ENCODE peak calls at places on chromosome 6, in four cellular contexts. One of them, this sample, is unnamed.

GRCh38 chr6:68343901-68344300 is 291.2 kb upstream of the ADGRB3 start:
- DNase-seq in A549: peak
- DNase-seq in uterus: no peak
- DNase-seq in transverse colon: no peak
- DNase-seq in this sample: no peak

GRCh38 chr6:81769834-81770233 is 17.4 kb upstream of the TENT5A start:
- DNase-seq in A549: no peak
- DNase-seq in transverse colon: no peak
- DNase-seq in uterus: no peak
- DNase-seq in this sample: no peak

GRCh38 chr6:1554881-1555569 is 54.7 kb upstream of the FOXC1 start:
- DNase-seq in uterus: peak
- DNase-seq in transverse colon: peak
- DNase-seq in A549: peak
- DNase-seq in this sample: no peak

GRCh38 chr6:159941286-159942113 is 27.4 kb upstream of the IGF2R start:
- DNase-seq in uterus: no peak
- DNase-seq in transverse colon: no peak
- DNase-seq in A549: peak
- DNase-seq in this sample: no peak

GRCh38 chr6:39453236-39453635 is 130.7 kb upstream of the KCNK16 start:
- DNase-seq in transverse colon: no peak
- DNase-seq in A549: no peak
- DNase-seq in uterus: no peak
- DNase-seq in this sample: no peak

GRCh38 chr6:85551264-85551663 is 42.4 kb downstream of the SNX14 start:
- DNase-seq in uterus: no peak
- DNase-seq in A549: peak
- DNase-seq in transverse colon: no peak
- DNase-seq in this sample: no peak

GRCh38 chr6:21102624-21103023 is 490.9 kb upstream of the SOX4 start:
- DNase-seq in A549: no peak
- DNase-seq in uterus: no peak
- DNase-seq in transverse colon: no peak
- DNase-seq in this sample: no peak

GRCh38 chr6:89605861-89606260 is 32.7 kb downstream of the LYRM2 start:
- DNase-seq in transverse colon: no peak
- DNase-seq in A549: no peak
- DNase-seq in uterus: no peak
- DNase-seq in this sample: no peak

GRCh38 chr6:159212026-159212425 is 42.8 kb downstream of the FNDC1 start:
- DNase-seq in uterus: no peak
- DNase-seq in transverse colon: no peak
- DNase-seq in A549: no peak
- DNase-seq in this sample: no peak

GRCh38 chr6:46102123-46102522 is 27.7 kb upstream of the ENPP4 start:
- DNase-seq in transverse colon: no peak
- DNase-seq in A549: no peak
- DNase-seq in uterus: no peak
- DNase-seq in this sample: no peak

GRCh38 chr6:158377866-158378265 is 65.6 kb downstream of the TULP4 start:
- DNase-seq in transverse colon: no peak
- DNase-seq in A549: no peak
- DNase-seq in uterus: no peak
- DNase-seq in this sample: no peak

GRCh38 chr6:6366778-6367177 is 46.3 kb upstream of the F13A1 start:
- DNase-seq in transverse colon: no peak
- DNase-seq in A549: no peak
- DNase-seq in uterus: no peak
- DNase-seq in this sample: no peak

GRCh38 chr6:38876470-38876869 is 161.4 kb downstream of the DNAH8 start:
- DNase-seq in uterus: no peak
- DNase-seq in transverse colon: peak
- DNase-seq in A549: no peak
- DNase-seq in this sample: no peak

GRCh38 chr6:147508871-147509608 is 550 bp downstream of the SAMD5 start:
- DNase-seq in A549: peak
- DNase-seq in uterus: peak
- DNase-seq in transverse colon: peak
- DNase-seq in this sample: no peak

GRCh38 chr6:127022297-127022696 is 96.2 kb upstream of the RSPO3 start:
- DNase-seq in uterus: peak
- DNase-seq in A549: no peak
- DNase-seq in transverse colon: peak
- DNase-seq in this sample: no peak

GRCh38 chr6:75284285-75285155 is at the start of gene TMEM30A:
- DNase-seq in A549: peak
- DNase-seq in uterus: peak
- DNase-seq in transverse colon: peak
- DNase-seq in this sample: peak
- TF ChIP-seq POLR2A in A549: peak
- TF ChIP-seq POLR2A in uterus: peak
- TF ChIP-seq POLR2A in transverse colon: peak
- TF ChIP-seq POLR2A in this sample: peak

DNA sequence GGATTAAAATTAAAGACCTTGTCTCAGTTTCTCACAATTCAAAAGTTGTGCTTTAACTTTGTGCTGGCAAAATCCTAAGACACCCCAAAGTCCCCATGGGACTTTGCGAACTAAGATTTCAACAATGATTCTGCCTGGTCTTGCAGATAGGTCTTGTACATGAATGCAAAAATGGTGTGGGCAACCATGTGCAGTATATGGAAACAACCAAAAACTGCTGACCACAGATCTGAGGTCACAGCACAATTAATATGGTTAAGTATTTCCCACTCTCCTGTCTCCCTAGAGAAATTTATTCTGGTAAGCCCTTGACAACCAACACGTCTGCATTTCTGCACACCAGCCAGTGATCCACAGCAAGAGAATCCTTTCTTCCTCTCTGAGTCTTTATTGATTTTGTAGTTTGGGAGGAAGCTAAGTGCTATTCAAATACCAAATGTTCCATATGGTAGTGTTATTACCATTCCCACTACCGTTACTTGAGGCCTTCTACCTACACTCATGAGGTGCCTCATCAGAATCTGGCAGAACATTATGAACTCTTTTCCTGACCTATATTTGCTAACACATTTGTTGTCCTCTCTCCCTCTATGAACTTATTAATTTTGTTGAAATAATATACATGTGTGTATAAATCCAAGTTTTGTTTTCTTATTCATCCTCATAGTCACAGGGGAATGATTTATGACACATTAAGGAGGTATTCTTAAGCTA is 178.7 kb downstream of the ATXN1 start:
- DNase-seq in A549: no peak
- DNase-seq in uterus: no peak
- DNase-seq in transverse colon: no peak
- DNase-seq in this sample: no peak
- H3K27ac ChIP-seq in A549: no peak
- H3K27ac ChIP-seq in uterus: peak
- H3K27ac ChIP-seq in transverse colon: no peak
- H3K27ac ChIP-seq in this sample: peak

GRCh38 chr6:42010185-42010872 is 40.0 kb upstream of the TAF8 start:
- DNase-seq in uterus: no peak
- DNase-seq in A549: no peak
- DNase-seq in transverse colon: no peak
- DNase-seq in this sample: no peak
- TF ChIP-seq POLR2A in uterus: no peak
- TF ChIP-seq POLR2A in A549: no peak
- TF ChIP-seq POLR2A in transverse colon: no peak
- TF ChIP-seq POLR2A in this sample: no peak

GRCh38 chr6:15332441-15332840 is 86.6 kb downstream of the JARID2 start:
- DNase-seq in uterus: no peak
- DNase-seq in A549: no peak
- DNase-seq in transverse colon: no peak
- DNase-seq in this sample: no peak

GRCh38 chr6:15331629-15332241 is 85.9 kb downstream of the JARID2 start:
- DNase-seq in uterus: no peak
- DNase-seq in A549: no peak
- DNase-seq in transverse colon: no peak
- DNase-seq in this sample: no peak

GRCh38 chr6:15329154-15329781 is 83.4 kb downstream of the JARID2 start:
- DNase-seq in transverse colon: no peak
- DNase-seq in uterus: no peak
- DNase-seq in A549: no peak
- DNase-seq in this sample: no peak

GRCh38 chr6:15330174-15330934 is 84.5 kb downstream of the JARID2 start:
- DNase-seq in uterus: no peak
- DNase-seq in A549: no peak
- DNase-seq in transverse colon: no peak
- DNase-seq in this sample: no peak

GRCh38 chr6:15331143-15331542 is 85.3 kb downstream of the JARID2 start:
- DNase-seq in transverse colon: no peak
- DNase-seq in uterus: no peak
- DNase-seq in A549: no peak
- DNase-seq in this sample: no peak
- H3K27ac ChIP-seq in transverse colon: no peak
- H3K27ac ChIP-seq in uterus: no peak
- H3K27ac ChIP-seq in A549: no peak
- H3K27ac ChIP-seq in this sample: no peak

DNA sequence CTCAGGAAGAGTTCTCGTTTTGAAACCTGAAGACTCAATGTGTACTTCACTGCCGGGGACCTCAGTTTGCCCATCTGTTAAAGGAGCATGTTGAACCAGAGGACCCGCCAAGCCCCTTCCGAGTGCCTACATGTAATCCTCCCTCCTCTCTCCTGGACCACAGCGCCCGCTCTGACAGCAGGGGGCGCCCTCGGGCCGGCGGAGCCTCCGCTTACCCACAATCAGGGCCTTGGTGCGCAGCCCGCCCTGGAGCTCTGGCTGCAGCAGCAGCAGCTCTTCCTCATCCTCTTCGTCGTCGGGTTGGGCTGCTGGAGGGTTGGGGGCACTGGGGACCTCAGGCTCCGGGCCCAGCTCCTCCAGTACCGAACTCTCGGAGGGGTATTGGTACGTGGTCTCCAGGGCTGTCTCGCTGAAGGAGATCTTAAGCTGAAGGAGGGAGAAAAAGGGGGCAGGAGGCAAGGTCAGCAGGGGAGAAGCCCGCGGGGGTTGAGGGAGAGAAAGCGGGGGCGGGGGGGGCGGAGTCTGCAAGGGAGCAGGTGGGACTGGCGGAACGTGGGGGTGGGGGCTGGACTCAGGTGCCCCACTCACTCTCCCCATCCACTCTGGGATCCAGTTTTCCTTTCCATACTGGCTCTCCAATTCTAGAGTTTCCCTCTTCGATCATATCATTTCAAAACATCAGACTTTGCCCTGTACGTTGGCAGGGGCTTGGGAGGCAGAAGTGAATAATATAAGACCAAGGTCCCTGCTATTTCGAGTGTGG is 6.3 kb upstream of the DHX16 start:
- DNase-seq in A549: peak
- DNase-seq in transverse colon: peak
- DNase-seq in uterus: peak
- DNase-seq in this sample: no peak
- TF ChIP-seq POLR2A in A549: no peak
- TF ChIP-seq POLR2A in transverse colon: no peak
- TF ChIP-seq POLR2A in uterus: no peak
- TF ChIP-seq POLR2A in this sample: no peak

GRCh38 chr6:113352831-113353230 is 504.3 kb upstream of the MARCKS start:
- DNase-seq in transverse colon: peak
- DNase-seq in uterus: no peak
- DNase-seq in A549: no peak
- DNase-seq in this sample: no peak

GRCh38 chr6:113352029-113352801 is 504.9 kb upstream of the MARCKS start:
- DNase-seq in uterus: no peak
- DNase-seq in A549: peak
- DNase-seq in transverse colon: peak
- DNase-seq in this sample: no peak

GRCh38 chr6:113351183-113351834 is 505.8 kb upstream of the MARCKS start:
- DNase-seq in uterus: no peak
- DNase-seq in A549: no peak
- DNase-seq in transverse colon: no peak
- DNase-seq in this sample: no peak

GRCh38 chr6:113347420-113347819 is 509.7 kb upstream of the MARCKS start:
- DNase-seq in A549: no peak
- DNase-seq in uterus: no peak
- DNase-seq in transverse colon: no peak
- DNase-seq in this sample: no peak

GRCh38 chr6:113350521-113350920 is 506.6 kb upstream of the MARCKS start:
- DNase-seq in transverse colon: no peak
- DNase-seq in uterus: no peak
- DNase-seq in A549: no peak
- DNase-seq in this sample: no peak
- H3K27ac ChIP-seq in transverse colon: no peak
- H3K27ac ChIP-seq in uterus: no peak
- H3K27ac ChIP-seq in A549: peak
- H3K27ac ChIP-seq in this sample: no peak

GRCh38 chr6:33028220-33028849 is 18.9 kb upstream of the HLA-DOA start:
- DNase-seq in transverse colon: no peak
- DNase-seq in A549: no peak
- DNase-seq in uterus: no peak
- DNase-seq in this sample: no peak

GRCh38 chr6:33030245-33030644 is 20.9 kb upstream of the HLA-DOA start:
- DNase-seq in A549: no peak
- DNase-seq in uterus: no peak
- DNase-seq in transverse colon: no peak
- DNase-seq in this sample: no peak

GRCh38 chr6:33034554-33034953 is 25.2 kb upstream of the HLA-DOA start:
- DNase-seq in transverse colon: no peak
- DNase-seq in uterus: no peak
- DNase-seq in A549: no peak
- DNase-seq in this sample: no peak

DNA sequence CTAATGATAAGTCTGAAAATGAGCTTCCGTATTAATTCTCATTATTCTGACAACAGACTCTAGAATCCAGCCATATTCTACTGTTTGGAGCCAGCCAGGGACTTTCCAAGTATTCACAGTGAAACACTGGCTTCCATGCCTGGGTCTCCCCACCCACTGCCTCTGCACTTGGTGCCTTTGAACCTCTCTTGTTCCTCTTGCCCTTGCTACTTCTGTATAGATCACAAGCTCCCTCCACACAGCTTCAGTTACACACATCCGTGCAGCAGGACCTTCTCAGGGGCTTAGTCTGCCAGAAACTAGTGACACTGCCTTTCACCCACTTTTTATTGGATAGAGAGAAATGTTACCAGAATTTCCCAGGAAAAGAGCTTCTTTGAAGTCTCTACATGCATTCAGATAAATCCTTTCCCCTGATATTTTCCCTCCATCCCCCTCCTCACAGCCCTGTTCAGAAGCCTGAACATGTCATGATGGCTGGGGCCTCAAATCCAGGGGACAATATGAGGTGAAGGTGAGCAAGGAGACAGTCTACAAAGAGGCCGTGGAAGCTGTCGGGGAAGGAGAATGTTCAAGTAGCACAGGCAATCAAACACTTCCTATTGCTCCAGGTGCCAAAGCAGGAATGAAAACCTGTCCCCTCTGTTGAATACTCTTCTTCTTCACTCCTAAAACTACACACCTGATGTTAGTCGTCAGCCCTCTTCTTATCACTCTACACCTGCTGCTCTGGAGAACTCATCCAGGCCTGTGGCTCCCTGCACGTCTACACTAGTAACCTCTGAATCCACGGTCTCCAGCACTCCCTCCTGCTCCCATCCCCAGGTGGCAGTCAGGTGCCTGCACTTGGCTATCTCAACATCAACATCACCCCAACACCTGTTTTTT is 20.1 kb upstream of the HLA-DOA start:
- DNase-seq in A549: no peak
- DNase-seq in transverse colon: peak
- DNase-seq in uterus: peak
- DNase-seq in this sample: no peak
- TF ChIP-seq POLR2A in A549: no peak
- TF ChIP-seq POLR2A in transverse colon: peak
- TF ChIP-seq POLR2A in uterus: peak
- TF ChIP-seq POLR2A in this sample: no peak

GRCh38 chr6:125356888-125357287 is 55.1 kb upstream of the HDDC2 start:
- DNase-seq in uterus: no peak
- DNase-seq in transverse colon: peak
- DNase-seq in A549: no peak
- DNase-seq in this sample: no peak
- H3K27ac ChIP-seq in uterus: no peak
- H3K27ac ChIP-seq in transverse colon: no peak
- H3K27ac ChIP-seq in A549: no peak
- H3K27ac ChIP-seq in this sample: no peak

This sample was measured in vagina.